ENCODE peak calls at places on chromosomes 13 and 19, in five cellular contexts. H is neuronal stem cell, S is H9, Q is IMR-90, T is mesenchymal stem cell. I is an unnamed sample.
A peak's percentile ranks its signal among the peaks of the same experiment; 100 is the strongest.

GRCh38 chr19:14916848-14917247 is 24.4 kb upstream of the OR7C2 start:
- DNase-seq in Q (no peak), S (no peak), T (no peak), H (no peak), I (no peak)

GRCh38 chr13:66981912-66982311 is 248.2 kb downstream of the PCDH9 start:
- DNase-seq in T (no peak), S (no peak), Q (no peak), H (no peak), I (peak; percentile 18)

GRCh38 chr13:63435668-63436275 is 2020.1 kb upstream of the PCDH20 start:
- DNase-seq in H (no peak), Q (peak; percentile 100), S (no peak), T (peak; percentile 96), I (peak; percentile 6)

GRCh38 chr19:7856679-7857663 is 17.2 kb downstream of the PRR36 start:
- DNase-seq in T (no peak), S (peak; percentile 28), H (no peak), Q (no peak), I (no peak)

GRCh38 chr13:111210488-111210887 is 95.4 kb downstream of the ARHGEF7 start:
- DNase-seq in S (peak; percentile 51), T (peak; percentile 89), H (no peak), Q (peak; percentile 91), I (peak; percentile 48)

GRCh38 chr13:51541037-51541436 is 43.2 kb upstream of the WDFY2 start:
- DNase-seq in Q (no peak), T (no peak), S (no peak), H (no peak), I (no peak)

GRCh38 chr13:91270031-91270430 is 77.5 kb upstream of the MIR17HG start:
- DNase-seq in S (no peak), Q (no peak), T (peak; percentile 27), H (no peak), I (peak; percentile 23)

GRCh38 chr19:54418030-54418929 is 3.0 kb downstream of the TTYH1 start:
- DNase-seq in H (no peak), T (peak; percentile 38), Q (peak; percentile 19), S (no peak), I (peak; percentile 43)

GRCh38 chr19:51821921-51822716 is 27.2 kb downstream of the FPR3 start:
- DNase-seq in S (no peak), Q (no peak), H (no peak), T (no peak), I (no peak)

GRCh38 chr13:96935971-96936370 is 58.3 kb downstream of the OXGR1 start:
- DNase-seq in Q (no peak), H (no peak), T (no peak), S (no peak), I (peak; percentile 52)

GRCh38 chr19:16338470-16339360 is 14.1 kb downstream of the KLF2 start:
- DNase-seq in H (no peak), Q (peak; percentile 96), S (no peak), T (peak; percentile 87), I (peak; percentile 42)

GRCh38 chr13:39892731-39893293 is 237.3 kb downstream of the COG6 start:
- DNase-seq in Q (no peak), H (no peak), S (no peak), T (no peak), I (no peak)

DNA sequence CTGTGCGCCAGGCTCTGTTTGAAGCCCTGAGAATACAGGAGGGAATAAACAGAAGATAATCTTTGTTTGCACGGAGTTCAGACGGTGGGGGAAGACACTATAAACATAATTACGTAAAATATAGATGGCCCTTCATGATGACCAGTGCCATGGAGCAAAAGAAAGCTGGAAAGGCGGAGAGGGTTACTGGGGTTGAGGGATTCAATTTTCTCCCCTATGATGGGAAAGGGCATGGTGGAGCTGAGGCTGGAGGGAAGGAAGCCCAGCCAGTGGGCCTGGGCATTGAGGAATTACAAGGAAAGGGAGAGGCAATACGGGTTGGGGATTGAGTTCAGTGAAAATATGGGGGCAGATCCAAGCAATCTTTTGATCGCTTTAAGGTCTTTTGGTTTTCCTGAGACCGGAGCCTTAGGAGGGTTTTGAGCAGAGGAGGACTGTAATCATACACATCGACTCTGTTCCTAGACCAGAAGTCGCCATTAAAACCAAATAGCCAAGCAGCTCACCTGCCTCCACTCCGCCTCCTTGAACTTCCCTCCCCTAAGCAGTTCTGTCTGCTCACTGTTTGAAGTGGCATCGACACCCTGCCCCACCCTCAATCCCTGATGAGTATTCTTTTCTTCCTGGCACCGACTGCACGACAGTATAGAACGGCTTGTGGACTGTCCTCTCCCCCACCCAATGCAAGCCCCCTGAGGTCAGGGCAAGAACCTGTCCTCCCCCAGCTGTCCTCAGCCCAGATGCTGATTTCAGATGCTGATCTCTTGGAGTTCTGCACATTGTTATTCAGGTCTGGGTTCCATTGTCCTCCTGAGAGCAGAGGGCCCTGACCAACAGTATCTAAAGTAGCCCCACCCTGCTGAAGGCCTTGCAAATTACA is 813 bp upstream of the ZNF296 start:
- DNase-seq in Q (no peak), H (no peak), S (peak; percentile 71), T (no peak), I (no peak)
- H2BK120ac ChIP-seq in Q (no peak overlapping the region), H (no peak overlapping the region), S (no peak overlapping the region), T (no peak overlapping the region), I (no peak overlapping the region)

GRCh38 chr19:3370214-3370720 is 3.9 kb downstream of the NFIC start:
- DNase-seq in Q (no peak), S (peak; percentile 34), T (peak; percentile 42), H (no peak), I (no peak)

GRCh38 chr19:3367572-3368440 is 1.4 kb downstream of the NFIC start:
- DNase-seq in H (no peak), Q (no peak), T (peak; percentile 56), S (peak; percentile 41), I (no peak)

GRCh38 chr19:3369337-3370213 is 3.2 kb downstream of the NFIC start:
- DNase-seq in T (peak; percentile 85), Q (peak; percentile 63), H (no peak), S (peak; percentile 36), I (peak; percentile 56)

GRCh38 chr19:3368441-3368795 is 2.0 kb downstream of the NFIC start:
- DNase-seq in Q (no peak), S (no peak), T (no peak), H (no peak), I (no peak)

DNA sequence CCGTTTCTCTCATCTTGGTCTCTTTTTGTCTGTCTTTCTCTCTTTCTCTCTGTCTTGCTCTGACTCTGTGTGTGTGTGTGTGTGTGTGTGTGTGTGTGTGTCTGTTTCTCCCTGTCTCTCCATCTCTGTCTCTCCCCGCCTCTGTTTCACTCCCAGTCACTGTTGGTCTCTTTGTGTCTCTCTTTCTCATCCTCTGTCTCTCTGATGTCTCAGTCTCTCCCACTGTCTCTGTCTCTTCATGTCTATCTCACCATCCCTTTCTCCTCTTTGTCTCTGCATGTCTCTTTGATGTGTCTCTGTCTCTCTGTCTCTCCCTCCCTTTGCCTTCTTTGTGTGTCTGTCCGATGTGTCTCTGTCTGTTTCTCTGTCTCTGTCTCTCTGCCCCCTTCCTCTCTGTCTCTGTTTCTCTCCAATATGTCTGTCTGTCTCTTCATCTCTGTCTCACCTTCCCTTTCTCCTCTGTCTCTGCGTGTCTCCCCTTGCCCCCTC is 2.5 kb downstream of the NFIC start:
- DNase-seq in Q (peak; percentile 44), T (peak; percentile 76), S (no peak), H (no peak), I (no peak)
- H2BK120ac ChIP-seq in Q (peak overlapping the region; percentile 81), T (peak overlapping the region; percentile 91), S (no peak overlapping the region), H (no peak overlapping the region), I (no peak overlapping the region)

GRCh38 chr13:74203576-74203975 is 69.4 kb upstream of the KLF12 start:
- DNase-seq in H (no peak), S (no peak), Q (peak; percentile 47), T (no peak), I (no peak)

GRCh38 chr13:74206061-74206561 is 71.9 kb upstream of the KLF12 start:
- DNase-seq in T (peak; percentile 64), S (no peak), H (no peak), Q (peak; percentile 92), I (peak; percentile 40)

GRCh38 chr13:74205313-74205690 is 71.1 kb upstream of the KLF12 start:
- DNase-seq in Q (no peak), S (no peak), T (no peak), H (no peak), I (no peak)

GRCh38 chr13:74204606-74205312 is 70.6 kb upstream of the KLF12 start:
- DNase-seq in T (no peak), H (no peak), Q (peak; percentile 40), S (no peak), I (no peak)

DNA sequence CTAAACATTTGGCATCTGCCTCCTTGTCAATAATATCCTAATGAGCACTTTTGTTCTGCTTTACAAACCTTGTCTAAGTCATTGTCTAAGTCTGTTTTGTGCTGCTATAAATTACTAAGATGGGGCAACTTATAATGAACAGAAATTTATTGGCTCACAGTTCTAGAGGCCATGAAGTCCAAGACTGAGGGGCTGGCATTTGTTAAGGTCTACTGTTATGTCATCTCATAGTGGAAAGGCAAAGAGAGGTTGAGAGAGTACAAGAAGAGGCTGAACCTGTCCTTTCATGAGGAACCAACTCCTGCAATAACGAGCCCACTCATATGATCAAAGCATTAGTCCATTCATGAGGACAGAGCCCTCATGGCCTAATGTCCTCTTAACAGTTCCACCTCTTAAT is 72.7 kb upstream of the KLF12 start:
- DNase-seq in T (no peak), H (no peak), S (no peak), Q (no peak), I (no peak)
- H2BK120ac ChIP-seq in T (no peak overlapping the region), H (no peak overlapping the region), S (no peak overlapping the region), Q (peak overlapping the region; percentile 95), I (no peak overlapping the region)

GRCh38 chr13:29513981-29514719 is 81.3 kb downstream of the SLC7A1 start:
- DNase-seq in Q (no peak), H (no peak), T (no peak), S (no peak), I (no peak)
- H2BK120ac ChIP-seq in Q (no peak overlapping the region), H (no peak overlapping the region), T (no peak overlapping the region), S (no peak overlapping the region), I (no peak overlapping the region)

I was measured in mesendoderm.